ENCODE peak calls at places on chromosomes 5 and 9, in five cellular contexts. G is GM06990, Q is SK-N-SH, J is body of pancreas, E is nephron progenitor cell. Y is an unnamed sample.
A peak's percentile ranks its signal among the peaks of the same experiment; 100 is the strongest.

GRCh38 chr9:86287013-86287412 is 4.7 kb upstream of the ISCA1 start:
- DNase-seq in G (no peak), Q (peak; percentile 24), J (no peak), E (peak; percentile 38), Y (peak; percentile 67)

GRCh38 chr9:12908910-12909309 is 134.1 kb downstream of the LURAP1L start:
- DNase-seq in G (no peak), Q (no peak), J (no peak), E (no peak), Y (no peak)

GRCh38 chr9:105066265-105066865 is 138.4 kb upstream of the ABCA1 start:
- DNase-seq in G (no peak), Q (no peak), J (peak; percentile 53), E (no peak), Y (no peak)

GRCh38 chr9:116639251-116639741 is 47.8 kb upstream of the TRIM32 start:
- DNase-seq in G (no peak), Q (peak; percentile 33), J (no peak), E (no peak), Y (peak; percentile 17)

GRCh38 chr9:95091971-95092320 is 225.6 kb downstream of the FANCC start:
- DNase-seq in G (no peak), Q (no peak), J (no peak), E (no peak), Y (no peak)

GRCh38 chr9:581673-582497 is 259.6 kb upstream of the DMRT1 start:
- DNase-seq in G (no peak), Q (peak; percentile 28), J (peak; percentile 68), E (peak; percentile 26), Y (no peak)

GRCh38 chr9:117777823-117778222 is 73.6 kb downstream of the TLR4 start:
- DNase-seq in G (no peak), Q (no peak), J (peak; percentile 19), E (no peak), Y (no peak)

GRCh38 chr9:81456431-81456970 is 232.8 kb downstream of the TLE1 start:
- DNase-seq in G (no peak), Q (no peak), J (no peak), E (no peak), Y (peak; percentile 65)

GRCh38 chr9:78783743-78784142 is 486.8 kb downstream of the PSAT1 start:
- DNase-seq in G (no peak), Q (no peak), J (no peak), E (no peak), Y (no peak)

GRCh38 chr5:74179183-74179582 is 461.3 kb downstream of the ENC1 start:
- DNase-seq in G (no peak), Q (no peak), J (peak; percentile 12), E (no peak), Y (peak; percentile 94)

GRCh38 chr5:911601-912000 is 18.9 kb downstream of the TRIP13 start:
- DNase-seq in G (no peak), Q (no peak), J (no peak), E (no peak), Y (peak; percentile 87)

GRCh38 chr5:74866653-74867162 is 521 bp upstream of the FAM169A start:
- DNase-seq in G (peak; percentile 14), Q (peak; percentile 72), J (no peak), E (peak; percentile 46), Y (no peak)

GRCh38 chr9:28439688-28440087 is 866.4 kb upstream of the C9orf72 start:
- DNase-seq in G (no peak), Q (no peak), J (no peak), E (no peak), Y (no peak)

GRCh38 chr5:466661-467310 is 23.8 kb downstream of the EXOC3 start:
- DNase-seq in G (no peak), Q (no peak), J (no peak), E (no peak), Y (no peak)

GRCh38 chr5:72586788-72587530 is 79.7 kb upstream of the ZNF366 start:
- DNase-seq in G (no peak), Q (no peak), J (no peak), E (no peak), Y (no peak)

GRCh38 chr9:534886-535285 is 306.6 kb upstream of the DMRT1 start:
- DNase-seq in G (no peak), Q (no peak), J (peak; percentile 80), E (no peak), Y (no peak)

GRCh38 chr5:113447651-113448050 is 12.9 kb upstream of the TSSK1B start:
- DNase-seq in G (no peak), Q (peak; percentile 69), J (no peak), E (no peak), Y (peak; percentile 6)

GRCh38 chr5:543755-544674 is 19.8 kb upstream of the SLC9A3 start:
- DNase-seq in G (peak; percentile 88), Q (no peak), J (peak; percentile 42), E (peak; percentile 2), Y (no peak)

GRCh38 chr5:517535-518100 is 6.6 kb downstream of the SLC9A3 start:
- DNase-seq in G (no peak), Q (no peak), J (no peak), E (no peak), Y (no peak)

GRCh38 chr5:37207802-37208201 is 41.4 kb downstream of the CPLANE1 start:
- DNase-seq in G (no peak), Q (no peak), J (no peak), E (no peak), Y (no peak)

GRCh38 chr9:33452828-33453271 is 5.5 kb upstream of the AQP3 start:
- DNase-seq in G (peak; percentile 54), Q (peak; percentile 76), J (peak; percentile 59), E (peak; percentile 75), Y (peak; percentile 83)

GRCh38 chr9:132739705-132740310 is 69.5 kb downstream of the GTF3C4 start:
- DNase-seq in G (no peak), Q (no peak), J (no peak), E (no peak), Y (no peak)

GRCh38 chr9:107740088-107740980 is 250.8 kb upstream of the KLF4 start:
- DNase-seq in G (no peak), Q (no peak), J (no peak), E (no peak), Y (no peak)

GRCh38 chr5:30239331-30240022 is 954.0 kb upstream of the CDH6 start:
- DNase-seq in G (no peak), Q (no peak), J (no peak), E (no peak), Y (no peak)

GRCh38 chr5:133913413-133914155 is 54.8 kb downstream of the C5orf15 start:
- DNase-seq in G (no peak), Q (no peak), J (peak; percentile 15), E (no peak), Y (no peak)

GRCh38 chr9:132486706-132487350 is 76.8 kb downstream of the CFAP77 start:
- DNase-seq in G (no peak), Q (peak; percentile 55), J (no peak), E (peak; percentile 71), Y (no peak)

GRCh38 chr5:142215915-142216681 is 107.5 kb downstream of the NDFIP1 start:
- DNase-seq in G (no peak), Q (no peak), J (peak; percentile 55), E (no peak), Y (peak; percentile 99)

GRCh38 chr9:35771524-35771923 is 17.4 kb upstream of the MSMP start:
- DNase-seq in G (no peak), Q (no peak), J (peak; percentile 87), E (no peak), Y (no peak)

GRCh38 chr9:91776409-91777365 is 173.3 kb downstream of the ROR2 start:
- DNase-seq in G (no peak), Q (no peak), J (no peak), E (no peak), Y (peak; percentile 19)

GRCh38 chr5:151805414-151806225 is 33.9 kb downstream of the G3BP1 start:
- DNase-seq in G (no peak), Q (no peak), J (peak; percentile 12), E (no peak), Y (peak; percentile 63)

GRCh38 chr5:8923516-8923915 is 622.4 kb downstream of the SEMA5A start:
- DNase-seq in G (no peak), Q (no peak), J (no peak), E (no peak), Y (no peak)

GRCh38 chr5:146130440-146131045 is 25.2 kb upstream of the PLAC8L1 start:
- DNase-seq in G (no peak), Q (no peak), J (no peak), E (no peak), Y (peak; percentile 31)

GRCh38 chr9:114174557-114174875 is 19.2 kb downstream of the COL27A1 start:
- DNase-seq in G (no peak), Q (no peak), J (peak; percentile 51), E (no peak), Y (no peak)

GRCh38 chr5:89080467-89081116 is 197.6 kb upstream of the MEF2C start:
- DNase-seq in G (no peak), Q (no peak), J (no peak), E (no peak), Y (no peak)
- TF ChIP-seq CTCF in G (no peak), Q (no peak), J (no peak), E (no peak), Y (no peak)

GRCh38 chr9:9499546-9499945 is 1113.3 kb downstream of the PTPRD start:
- DNase-seq in G (no peak), Q (no peak), J (no peak), E (no peak), Y (no peak)
- TF ChIP-seq CTCF in G (peak; percentile 4), Q (no peak), J (no peak), E (no peak), Y (no peak)

DNA sequence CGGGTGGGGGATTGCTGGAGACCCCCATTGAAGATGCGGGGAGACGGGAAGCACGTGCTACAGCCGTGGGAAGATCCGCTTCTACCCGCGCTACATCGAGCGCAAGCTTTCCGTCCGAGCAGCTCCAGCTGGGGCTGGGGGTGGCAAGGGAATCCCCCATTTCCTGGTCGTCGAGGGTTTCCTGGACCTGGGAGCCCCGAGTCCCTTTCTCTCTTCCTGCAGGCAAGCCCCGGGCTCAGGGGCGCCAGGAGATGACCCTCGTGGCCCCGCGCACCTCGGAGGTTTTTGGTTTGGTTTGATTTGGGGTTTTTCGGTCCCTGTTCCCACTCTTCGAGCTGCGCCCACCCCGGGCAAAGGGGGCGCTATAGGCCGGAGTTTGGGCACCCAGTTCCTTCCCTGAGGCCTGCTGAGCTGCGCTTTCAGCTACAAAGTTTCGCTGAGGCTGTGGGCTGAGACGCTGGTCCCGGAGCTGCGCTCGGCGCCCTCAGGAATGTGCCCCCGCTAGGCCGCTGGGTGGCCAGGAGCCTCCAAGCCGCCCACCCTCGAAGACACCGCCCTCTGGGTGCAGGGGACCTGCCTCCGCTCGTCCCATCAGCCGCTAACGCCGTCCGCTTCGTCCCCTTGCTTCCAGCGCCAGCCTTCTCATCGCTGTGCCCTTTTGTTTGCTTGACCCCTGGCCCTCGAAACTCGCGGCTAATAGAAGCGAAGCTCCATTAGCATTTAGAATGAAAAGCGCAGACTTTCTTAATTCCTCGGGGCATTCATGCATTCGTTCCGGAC is 2.9 kb downstream of the NR4A3 start:
- DNase-seq in G (peak; percentile 78), Q (peak; percentile 66), J (peak; percentile 37), E (peak; percentile 67), Y (peak; percentile 15)
- TF ChIP-seq CTCF in G (peak; percentile 79), Q (peak; percentile 48), J (peak; percentile 40), E (peak; percentile 39), Y (peak; percentile 67)

DNA sequence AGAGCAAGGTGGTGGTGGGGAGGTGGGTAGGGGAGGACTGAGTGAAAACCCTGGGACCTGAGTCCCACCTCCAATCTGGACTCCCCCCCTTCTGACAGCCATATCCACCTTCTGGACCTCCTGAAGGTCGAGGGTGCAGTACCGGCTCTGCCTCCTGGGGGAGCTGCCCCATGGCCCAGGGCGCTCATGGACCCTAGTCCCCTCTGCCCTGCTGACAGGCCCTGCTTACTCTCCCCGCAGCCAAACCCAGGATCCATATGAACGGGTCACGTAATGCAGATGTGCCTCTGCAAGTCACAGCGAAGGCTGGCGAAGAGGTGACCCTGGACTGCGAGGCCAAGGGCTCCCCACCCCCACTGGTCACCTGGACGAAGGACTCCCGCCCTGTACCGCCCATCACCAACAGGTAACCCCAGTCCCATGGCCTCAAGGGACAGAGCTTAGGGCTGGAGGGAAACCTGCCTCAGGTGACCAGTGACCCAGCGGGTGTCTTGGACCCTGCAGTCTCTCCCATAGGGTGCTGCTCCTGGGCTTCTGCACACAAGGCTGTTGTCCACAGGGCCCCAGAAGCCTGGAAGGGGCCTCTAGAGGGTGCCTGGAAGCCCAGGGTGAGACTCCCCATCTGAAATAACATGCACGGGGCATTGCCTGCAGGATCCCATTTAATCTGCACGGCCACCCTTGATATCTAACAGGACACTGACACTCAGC is 61.7 kb downstream of the HMCN2 start:
- DNase-seq in G (no peak), Q (peak; percentile 82), J (no peak), E (peak; percentile 57), Y (no peak)
- TF ChIP-seq CTCF in G (peak; percentile 35), Q (peak; percentile 38), J (no peak), E (peak; percentile 39), Y (peak; percentile 37)